ENCODE peak calls at places on chromosomes 11 and 22, in nine cellular contexts. One of them, this sample, is unnamed.

GRCh38 chr22:43277987-43278601 is 65.1 kb downstream of the SCUBE1 start:
- DNase-seq in frontal cortex: no peak
- DNase-seq in astrocyte of the hippocampus: no peak
- DNase-seq in left ventricle myocardium superior: no peak
- DNase-seq in brain microvascular endothelial cell: no peak
- DNase-seq in NCI-H2081: no peak
- DNase-seq in Right ventricle myocardium superior: no peak
- DNase-seq in hippocampal formation: no peak
- DNase-seq in AG09319: no peak
- DNase-seq in this sample: no peak

GRCh38 chr11:126839496-126839895 is 161.1 kb downstream of the KIRREL3 start:
- DNase-seq in astrocyte of the hippocampus: no peak
- DNase-seq in brain microvascular endothelial cell: no peak
- DNase-seq in Right ventricle myocardium superior: no peak
- DNase-seq in frontal cortex: peak; percentile 17
- DNase-seq in AG09319: no peak
- DNase-seq in NCI-H2081: peak; percentile 17
- DNase-seq in left ventricle myocardium superior: no peak
- DNase-seq in hippocampal formation: peak; percentile 33
- DNase-seq in this sample: no peak

GRCh38 chr11:133576351-133576750 is 44.0 kb upstream of the OPCML start:
- DNase-seq in astrocyte of the hippocampus: no peak
- DNase-seq in AG09319: no peak
- DNase-seq in NCI-H2081: no peak
- DNase-seq in brain microvascular endothelial cell: no peak
- DNase-seq in Right ventricle myocardium superior: no peak
- DNase-seq in hippocampal formation: no peak
- DNase-seq in frontal cortex: no peak
- DNase-seq in left ventricle myocardium superior: no peak
- DNase-seq in this sample: no peak

GRCh38 chr22:50205781-50206569 is 5.2 kb downstream of the SELENOO start:
- DNase-seq in brain microvascular endothelial cell: no peak
- DNase-seq in hippocampal formation: no peak
- DNase-seq in astrocyte of the hippocampus: no peak
- DNase-seq in AG09319: no peak
- DNase-seq in NCI-H2081: no peak
- DNase-seq in left ventricle myocardium superior: no peak
- DNase-seq in Right ventricle myocardium superior: no peak
- DNase-seq in frontal cortex: no peak
- DNase-seq in this sample: no peak

GRCh38 chr11:45366196-45366595 is 80.1 kb upstream of the SYT13 start:
- DNase-seq in Right ventricle myocardium superior: no peak
- DNase-seq in left ventricle myocardium superior: no peak
- DNase-seq in AG09319: no peak
- DNase-seq in astrocyte of the hippocampus: peak; percentile 16
- DNase-seq in NCI-H2081: no peak
- DNase-seq in hippocampal formation: peak; percentile 39
- DNase-seq in frontal cortex: no peak
- DNase-seq in brain microvascular endothelial cell: no peak
- DNase-seq in this sample: no peak

GRCh38 chr22:42648368-42649260 is 578 bp downstream of the CYB5R3 start:
- DNase-seq in left ventricle myocardium superior: peak; percentile 80
- DNase-seq in NCI-H2081: no peak
- DNase-seq in Right ventricle myocardium superior: peak; percentile 78
- DNase-seq in frontal cortex: peak; percentile 54
- DNase-seq in astrocyte of the hippocampus: peak; percentile 69
- DNase-seq in brain microvascular endothelial cell: no peak
- DNase-seq in hippocampal formation: peak; percentile 55
- DNase-seq in AG09319: no peak
- DNase-seq in this sample: no peak

GRCh38 chr11:64128255-64129006 is 37.5 kb downstream of the MACROD1 start:
- DNase-seq in left ventricle myocardium superior: no peak
- DNase-seq in frontal cortex: no peak
- DNase-seq in AG09319: no peak
- DNase-seq in brain microvascular endothelial cell: no peak
- DNase-seq in NCI-H2081: no peak
- DNase-seq in Right ventricle myocardium superior: no peak
- DNase-seq in astrocyte of the hippocampus: no peak
- DNase-seq in hippocampal formation: no peak
- DNase-seq in this sample: no peak

GRCh38 chr11:43941257-43941879 is 1.1 kb upstream of the C11orf96 start:
- DNase-seq in astrocyte of the hippocampus: no peak
- DNase-seq in NCI-H2081: no peak
- DNase-seq in brain microvascular endothelial cell: no peak
- DNase-seq in frontal cortex: no peak
- DNase-seq in hippocampal formation: no peak
- DNase-seq in AG09319: no peak
- DNase-seq in Right ventricle myocardium superior: no peak
- DNase-seq in left ventricle myocardium superior: no peak
- DNase-seq in this sample: no peak

GRCh38 chr11:45852712-45853101 is 5.4 kb downstream of the CRY2 start:
- DNase-seq in brain microvascular endothelial cell: no peak
- DNase-seq in NCI-H2081: no peak
- DNase-seq in AG09319: no peak
- DNase-seq in left ventricle myocardium superior: peak; percentile 78
- DNase-seq in hippocampal formation: no peak
- DNase-seq in Right ventricle myocardium superior: peak; percentile 74
- DNase-seq in astrocyte of the hippocampus: no peak
- DNase-seq in frontal cortex: no peak
- DNase-seq in this sample: no peak

GRCh38 chr11:2385156-2386151 is 8.3 kb downstream of the CD81 start:
- DNase-seq in hippocampal formation: no peak
- DNase-seq in Right ventricle myocardium superior: no peak
- DNase-seq in astrocyte of the hippocampus: no peak
- DNase-seq in brain microvascular endothelial cell: no peak
- DNase-seq in AG09319: no peak
- DNase-seq in left ventricle myocardium superior: no peak
- DNase-seq in frontal cortex: no peak
- DNase-seq in NCI-H2081: no peak
- DNase-seq in this sample: no peak